ENCODE peak calls at places on chromosomes 3 and 15, in eight cellular contexts. One of them, this sample, is unnamed.

GRCh38 chr15:57866149-57866736 is 159.7 kb downstream of the POLR2M start:
- DNase-seq in stomach: peak; percentile 78
- DNase-seq in body of pancreas: peak; percentile 67
- DNase-seq in GM12878: no peak
- DNase-seq in prostate gland: peak; percentile 38
- DNase-seq in right lobe of liver: peak; percentile 63
- DNase-seq in uterus: peak; percentile 37
- DNase-seq in A549: peak; percentile 53
- DNase-seq in this sample: no peak

GRCh38 chr3:187015903-187016638 is 85.7 kb downstream of the ST6GAL1 start:
- DNase-seq in stomach: no peak
- DNase-seq in body of pancreas: no peak
- DNase-seq in GM12878: peak; percentile 93
- DNase-seq in prostate gland: no peak
- DNase-seq in right lobe of liver: no peak
- DNase-seq in uterus: no peak
- DNase-seq in A549: no peak
- DNase-seq in this sample: no peak

GRCh38 chr3:97835761-97836160 is 13.9 kb downstream of the CRYBG3 start:
- DNase-seq in stomach: no peak
- DNase-seq in body of pancreas: no peak
- DNase-seq in GM12878: no peak
- DNase-seq in prostate gland: no peak
- DNase-seq in right lobe of liver: no peak
- DNase-seq in uterus: no peak
- DNase-seq in A549: no peak
- DNase-seq in this sample: no peak

GRCh38 chr15:83695246-83695645 is 41.3 kb downstream of the ADAMTSL3 start:
- DNase-seq in stomach: no peak
- DNase-seq in body of pancreas: no peak
- DNase-seq in GM12878: no peak
- DNase-seq in prostate gland: no peak
- DNase-seq in right lobe of liver: no peak
- DNase-seq in uterus: no peak
- DNase-seq in A549: no peak
- DNase-seq in this sample: no peak

GRCh38 chr3:149319750-149320149 is 13.7 kb downstream of the TM4SF18 start:
- DNase-seq in stomach: no peak
- DNase-seq in body of pancreas: no peak
- DNase-seq in GM12878: no peak
- DNase-seq in prostate gland: no peak
- DNase-seq in right lobe of liver: no peak
- DNase-seq in uterus: no peak
- DNase-seq in A549: no peak
- DNase-seq in this sample: no peak

GRCh38 chr3:16897254-16897926 is 12.6 kb downstream of the PLCL2 start:
- DNase-seq in stomach: no peak
- DNase-seq in body of pancreas: no peak
- DNase-seq in GM12878: peak; percentile 52
- DNase-seq in prostate gland: no peak
- DNase-seq in right lobe of liver: no peak
- DNase-seq in uterus: no peak
- DNase-seq in A549: no peak
- DNase-seq in this sample: no peak

GRCh38 chr3:170745211-170745718 is 124.7 kb downstream of the RPL22L1 start:
- DNase-seq in stomach: no peak
- DNase-seq in body of pancreas: no peak
- DNase-seq in GM12878: no peak
- DNase-seq in prostate gland: no peak
- DNase-seq in right lobe of liver: no peak
- DNase-seq in uterus: no peak
- DNase-seq in A549: no peak
- DNase-seq in this sample: no peak

GRCh38 chr3:161348791-161349400 is 22.4 kb downstream of the SPTSSB start:
- DNase-seq in stomach: no peak
- DNase-seq in body of pancreas: no peak
- DNase-seq in GM12878: no peak
- DNase-seq in prostate gland: no peak
- DNase-seq in right lobe of liver: no peak
- DNase-seq in uterus: no peak
- DNase-seq in A549: no peak
- DNase-seq in this sample: no peak

GRCh38 chr15:87858651-87859050 is 397.9 kb downstream of the NTRK3 start:
- DNase-seq in stomach: no peak
- DNase-seq in body of pancreas: no peak
- DNase-seq in GM12878: no peak
- DNase-seq in prostate gland: no peak
- DNase-seq in right lobe of liver: no peak
- DNase-seq in uterus: no peak
- DNase-seq in A549: no peak
- DNase-seq in this sample: no peak

GRCh38 chr15:56857828-56858227 is 60.6 kb upstream of the TCF12 start:
- DNase-seq in stomach: no peak
- DNase-seq in body of pancreas: no peak
- DNase-seq in GM12878: no peak
- DNase-seq in prostate gland: no peak
- DNase-seq in right lobe of liver: no peak
- DNase-seq in uterus: no peak
- DNase-seq in A549: no peak
- DNase-seq in this sample: no peak

GRCh38 chr3:189978753-189979152 is 141.9 kb downstream of the P3H2 start:
- DNase-seq in stomach: no peak
- DNase-seq in body of pancreas: no peak
- DNase-seq in GM12878: no peak
- DNase-seq in prostate gland: no peak
- DNase-seq in right lobe of liver: no peak
- DNase-seq in uterus: no peak
- DNase-seq in A549: no peak
- DNase-seq in this sample: no peak

GRCh38 chr3:52238193-52238760 is 681 bp downstream of the TWF2 start:
- DNase-seq in stomach: no peak
- DNase-seq in body of pancreas: no peak
- DNase-seq in GM12878: no peak
- DNase-seq in prostate gland: no peak
- DNase-seq in right lobe of liver: no peak
- DNase-seq in uterus: no peak
- DNase-seq in A549: peak; percentile 29
- DNase-seq in this sample: no peak

GRCh38 chr3:52831500-52832301 is 1.2 kb upstream of the ITIH4 start:
- DNase-seq in stomach: peak; percentile 31
- DNase-seq in body of pancreas: peak; percentile 60
- DNase-seq in GM12878: no peak
- DNase-seq in prostate gland: peak; percentile 32
- DNase-seq in right lobe of liver: peak; percentile 81
- DNase-seq in uterus: peak; percentile 55
- DNase-seq in A549: peak; percentile 43
- DNase-seq in this sample: peak; percentile 95

GRCh38 chr15:48440084-48440483 is 108.9 kb downstream of the DUT start:
- DNase-seq in stomach: no peak
- DNase-seq in body of pancreas: peak; percentile 9
- DNase-seq in GM12878: no peak
- DNase-seq in prostate gland: no peak
- DNase-seq in right lobe of liver: no peak
- DNase-seq in uterus: peak; percentile 51
- DNase-seq in A549: no peak
- DNase-seq in this sample: peak; percentile 65

GRCh38 chr15:96338772-96339661 is 8.5 kb downstream of the NR2F2 start:
- DNase-seq in stomach: no peak
- DNase-seq in body of pancreas: peak; percentile 10
- DNase-seq in GM12878: no peak
- DNase-seq in prostate gland: no peak
- DNase-seq in right lobe of liver: no peak
- DNase-seq in uterus: no peak
- DNase-seq in A549: no peak
- DNase-seq in this sample: no peak

GRCh38 chr3:30768703-30769550 is 125.5 kb downstream of the GADL1 start:
- DNase-seq in stomach: peak; percentile 76
- DNase-seq in body of pancreas: peak; percentile 69
- DNase-seq in GM12878: no peak
- DNase-seq in prostate gland: peak; percentile 47
- DNase-seq in right lobe of liver: peak; percentile 60
- DNase-seq in uterus: peak; percentile 69
- DNase-seq in A549: peak; percentile 43
- DNase-seq in this sample: peak; percentile 35

DNA sequence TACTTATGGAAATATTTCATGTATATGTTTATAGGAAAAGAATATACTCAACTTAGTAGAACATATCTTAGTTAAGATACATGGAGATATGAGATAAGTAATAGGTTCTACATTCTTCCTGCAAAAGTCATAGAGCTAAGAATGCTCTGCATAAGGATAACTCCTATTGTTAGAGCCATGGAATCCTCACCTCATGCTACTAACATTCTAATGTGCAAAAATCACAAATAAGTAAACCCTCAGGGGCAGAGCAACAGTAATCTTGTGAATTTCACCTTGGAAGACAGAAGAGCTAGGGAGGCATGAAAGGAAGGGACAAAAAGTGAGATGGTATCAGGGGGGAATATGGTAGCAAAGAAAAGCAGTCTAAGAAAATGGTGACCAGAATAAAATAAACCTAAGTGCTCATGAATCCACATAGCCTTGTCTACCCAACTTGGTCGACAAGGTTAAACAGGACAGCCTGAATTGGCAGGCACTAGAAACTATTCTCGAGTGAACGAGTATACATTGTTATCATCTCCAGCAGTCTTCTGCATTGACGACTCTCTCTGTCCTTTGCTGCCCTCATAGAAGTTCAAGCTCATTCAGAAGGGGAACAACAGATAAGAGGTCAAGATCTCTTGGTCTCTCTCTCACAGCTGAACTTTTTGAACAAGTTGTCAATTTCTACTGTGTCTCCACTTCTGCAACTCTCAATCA is 52.8 kb downstream of the XRN1 start:
- DNase-seq in stomach: no peak
- DNase-seq in body of pancreas: no peak
- DNase-seq in GM12878: no peak
- DNase-seq in prostate gland: no peak
- DNase-seq in right lobe of liver: no peak
- DNase-seq in uterus: no peak
- DNase-seq in A549: no peak
- DNase-seq in this sample: no peak
- TF ChIP-seq POLR2A in stomach: no peak
- TF ChIP-seq POLR2A in body of pancreas: no peak
- TF ChIP-seq POLR2A in GM12878: no peak
- TF ChIP-seq POLR2A in prostate gland: no peak
- TF ChIP-seq POLR2A in right lobe of liver: no peak
- TF ChIP-seq POLR2A in uterus: no peak
- TF ChIP-seq POLR2A in A549: no peak
- TF ChIP-seq POLR2A in this sample: no peak

GRCh38 chr15:98126326-98127090 is 166.0 kb downstream of the ARRDC4 start:
- DNase-seq in stomach: no peak
- DNase-seq in body of pancreas: no peak
- DNase-seq in GM12878: no peak
- DNase-seq in prostate gland: no peak
- DNase-seq in right lobe of liver: no peak
- DNase-seq in uterus: no peak
- DNase-seq in A549: no peak
- DNase-seq in this sample: no peak
- H3K4me1 ChIP-seq in stomach: no peaks in the 10 kb centered on the region
- H3K4me1 ChIP-seq in body of pancreas: no peaks in the 10 kb centered on the region
- H3K4me1 ChIP-seq in GM12878: no peaks in the 10 kb centered on the region
- H3K4me1 ChIP-seq in prostate gland: peaks cover 3% of the 10 kb centered on the region
- H3K4me1 ChIP-seq in right lobe of liver: no peaks in the 10 kb centered on the region
- H3K4me1 ChIP-seq in uterus: no peaks in the 10 kb centered on the region
- H3K4me1 ChIP-seq in A549: no peaks in the 10 kb centered on the region
- H3K4me1 ChIP-seq in this sample: no peaks in the 10 kb centered on the region

GRCh38 chr15:77964193-77964592 is 113.3 kb downstream of the TBC1D2B start:
- DNase-seq in stomach: no peak
- DNase-seq in body of pancreas: no peak
- DNase-seq in GM12878: no peak
- DNase-seq in prostate gland: no peak
- DNase-seq in right lobe of liver: no peak
- DNase-seq in uterus: no peak
- DNase-seq in A549: no peak
- DNase-seq in this sample: no peak

DNA sequence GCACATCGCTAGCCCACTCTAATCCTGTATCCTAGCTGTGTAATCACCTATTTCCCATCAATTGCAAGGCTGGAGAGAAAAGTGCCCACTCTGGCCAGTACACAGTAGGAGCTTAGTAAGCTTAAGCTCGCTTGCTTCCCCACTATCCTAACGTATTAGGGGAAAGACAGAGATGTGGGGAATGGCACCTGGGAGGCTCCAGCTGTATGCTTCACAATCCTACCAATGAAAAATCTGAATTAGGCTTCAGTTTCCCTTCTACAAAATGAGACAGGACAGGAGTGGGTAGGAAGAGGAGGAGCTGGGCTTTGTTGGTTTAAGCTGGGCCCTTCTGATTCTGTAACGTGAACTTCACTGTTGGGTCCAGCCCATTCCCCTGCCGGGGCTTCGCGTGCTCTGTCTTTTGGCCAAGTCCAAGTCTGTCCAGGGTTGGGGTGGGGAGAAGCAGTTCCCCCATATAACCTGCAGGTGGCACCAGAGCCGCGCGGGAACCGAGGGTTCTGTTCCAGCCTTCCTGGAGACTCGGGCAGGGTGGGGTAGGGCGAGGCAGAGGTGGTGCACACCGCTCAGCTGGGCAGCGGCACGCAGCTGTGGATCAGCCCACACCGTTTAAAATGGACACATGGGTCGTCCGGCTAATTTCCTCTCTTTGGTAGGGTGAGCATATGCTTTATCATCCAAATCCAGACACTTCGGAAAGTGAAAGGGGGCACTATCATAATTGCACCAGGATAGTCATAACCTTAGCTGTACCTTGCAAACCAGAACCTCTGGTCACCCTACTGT is 118.2 kb downstream of the TBC1D2B start:
- DNase-seq in stomach: peak; percentile 83
- DNase-seq in body of pancreas: peak; percentile 78
- DNase-seq in GM12878: peak; percentile 13
- DNase-seq in prostate gland: peak; percentile 49
- DNase-seq in right lobe of liver: peak; percentile 80
- DNase-seq in uterus: peak; percentile 82
- DNase-seq in A549: peak; percentile 96
- DNase-seq in this sample: peak; percentile 49
- H3K4me3 ChIP-seq in stomach: peak overlapping the region; percentile 24
- H3K4me3 ChIP-seq in body of pancreas: no peak overlapping the region
- H3K4me3 ChIP-seq in GM12878: peak overlapping the region; percentile 39
- H3K4me3 ChIP-seq in prostate gland: no peak overlapping the region
- H3K4me3 ChIP-seq in right lobe of liver: peak overlapping the region; percentile 20
- H3K4me3 ChIP-seq in uterus: no peak overlapping the region
- H3K4me3 ChIP-seq in A549: peak overlapping the region; percentile 20
- H3K4me3 ChIP-seq in this sample: peak overlapping the region; percentile 23

DNA sequence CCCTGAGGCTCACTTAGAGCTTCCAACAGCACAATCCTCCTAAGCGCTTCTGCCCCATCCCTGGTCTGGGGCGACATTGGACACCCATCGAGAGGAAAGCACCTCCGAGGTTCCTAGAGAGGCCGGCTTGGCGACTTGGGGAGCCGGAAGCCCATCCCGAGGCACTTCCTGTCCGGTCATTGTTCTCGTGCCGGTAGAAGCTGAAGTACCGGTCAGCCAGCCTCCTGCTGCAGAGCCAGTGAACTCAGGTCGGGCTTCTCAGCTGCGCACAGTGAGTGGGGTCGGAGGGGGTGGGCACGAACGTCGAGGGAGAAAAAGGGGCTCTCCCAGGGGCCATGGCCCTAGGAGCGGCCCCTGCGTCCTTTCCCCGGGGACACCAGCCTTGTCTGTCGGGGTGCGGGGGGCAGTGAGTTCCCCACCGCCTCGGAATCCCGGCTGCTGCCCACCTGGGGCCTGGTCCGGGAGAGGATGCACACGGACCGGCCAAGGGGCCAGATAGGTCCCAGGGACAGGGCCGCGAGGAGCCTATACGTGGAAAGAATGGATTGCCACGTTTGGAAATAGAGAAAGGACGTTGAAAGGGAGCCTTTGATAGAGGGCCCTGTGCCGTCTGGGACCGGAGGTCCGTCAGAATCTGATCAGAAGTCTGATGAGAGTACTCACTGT is at the start of gene ZNF35:
- DNase-seq in stomach: peak; percentile 75
- DNase-seq in body of pancreas: peak; percentile 76
- DNase-seq in GM12878: peak; percentile 41
- DNase-seq in prostate gland: peak; percentile 69
- DNase-seq in right lobe of liver: peak; percentile 82
- DNase-seq in uterus: peak; percentile 72
- DNase-seq in A549: peak; percentile 75
- DNase-seq in this sample: peak; percentile 38
- TF ChIP-seq POLR2A in stomach: no peak
- TF ChIP-seq POLR2A in body of pancreas: no peak
- TF ChIP-seq POLR2A in GM12878: peak; percentile 89
- TF ChIP-seq POLR2A in prostate gland: no peak
- TF ChIP-seq POLR2A in right lobe of liver: no peak
- TF ChIP-seq POLR2A in uterus: no peak
- TF ChIP-seq POLR2A in A549: peak; percentile 34
- TF ChIP-seq POLR2A in this sample: no peak